ENCODE peak calls at places on chromosomes 12 and 14, in nine cellular contexts. A is stimulated activated CD8-positive, alpha-beta memory T cell treated with anti-CD3 and anti-CD28 coated beads, Interleukin-4, amount 100 ng/mL, for 4 hours; O is EL; X is effector CD4-positive, alpha-beta T cell; E is left cardiac atrium; K is HTR-8/SVneo; C is tibial nerve; J is smooth muscle cell of the brain vasculature; M is pancreas. I is an unnamed sample.

GRCh38 chr12:24226745-24227350 is 277.4 kb upstream of the SOX5 start:
- DNase-seq in J (peak), X (no peak), O (peak), E (peak), K (no peak), M (no peak), C (no peak), A (no peak), I (peak)

GRCh38 chr14:61116369-61116768 is 135.3 kb downstream of the SLC38A6 start:
- DNase-seq in C (no peak), O (no peak), X (no peak), E (no peak), M (no peak), A (no peak), J (no peak), K (no peak), I (no peak)

GRCh38 chr12:93167841-93168492 is 209.8 kb upstream of the NUDT4 start:
- DNase-seq in K (no peak), A (no peak), O (no peak), C (no peak), E (no peak), J (no peak), M (no peak), X (no peak), I (peak)

GRCh38 chr14:70664698-70665447 is 23.2 kb downstream of the TTC9 start:
- DNase-seq in J (no peak), K (no peak), M (no peak), A (no peak), O (no peak), C (no peak), X (no peak), E (no peak), I (no peak)

GRCh38 chr14:104109121-104109541 is 23.6 kb downstream of the ASPG start:
- DNase-seq in A (no peak), O (no peak), J (no peak), E (peak), C (no peak), M (no peak), X (no peak), K (no peak), I (no peak)

GRCh38 chr12:86170051-86170450 is 86.1 kb downstream of the MGAT4C start:
- DNase-seq in E (no peak), K (no peak), O (no peak), C (no peak), A (no peak), M (no peak), X (no peak), J (no peak), I (no peak)

GRCh38 chr12:3152892-3153291 is 75.7 kb downstream of the TSPAN9 start:
- DNase-seq in M (no peak), E (no peak), C (no peak), A (no peak), O (no peak), J (no peak), K (no peak), X (no peak), I (peak)

GRCh38 chr12:103517161-103517560 is 21.4 kb upstream of the C12orf42 start:
- DNase-seq in J (no peak), X (no peak), O (no peak), M (no peak), K (no peak), C (no peak), A (no peak), E (no peak), I (no peak)

GRCh38 chr14:93033983-93034670 is 81.6 kb downstream of the ITPK1 start:
- DNase-seq in K (peak), A (peak), C (no peak), X (peak), M (no peak), E (no peak), J (no peak), O (no peak), I (no peak)

GRCh38 chr12:57001448-57001906 is 4.9 kb downstream of the ZBTB39 start:
- DNase-seq in A (peak), X (peak), C (peak), O (peak), K (peak), E (peak), J (no peak), M (peak), I (peak)

GRCh38 chr12:50326636-50327284 is 43.4 kb upstream of the LIMA1 start:
- DNase-seq in C (peak), J (peak), X (no peak), E (no peak), A (no peak), O (peak), M (peak), K (no peak), I (peak)

GRCh38 chr12:75939016-75939642 is 92.4 kb downstream of the PHLDA1 start:
- DNase-seq in C (no peak), O (no peak), J (no peak), K (no peak), E (no peak), M (no peak), X (no peak), A (no peak), I (peak)

GRCh38 chr12:117489671-117490070 is 128.2 kb upstream of the NOS1 start:
- DNase-seq in C (no peak), J (no peak), A (no peak), M (no peak), K (no peak), E (no peak), X (no peak), O (no peak), I (no peak)

GRCh38 chr14:75604979-75605825 is 26.8 kb downstream of the FLVCR2 start:
- DNase-seq in K (no peak), J (peak), X (no peak), M (no peak), O (no peak), A (no peak), E (peak), C (peak), I (peak)

GRCh38 chr12:132185698-132186097 is 41.4 kb downstream of the NOC4L start:
- DNase-seq in C (no peak), A (no peak), K (no peak), O (no peak), M (no peak), J (no peak), E (no peak), X (peak), I (no peak)

GRCh38 chr12:108317303-108318283 is 21.5 kb downstream of the CMKLR1 start:
- DNase-seq in M (no peak), A (no peak), J (no peak), C (no peak), E (no peak), K (no peak), O (no peak), X (no peak), I (no peak)

GRCh38 chr14:36238666-36239363 is 62.3 kb upstream of the PTCSC3 start:
- DNase-seq in K (peak), C (no peak), M (no peak), A (no peak), X (no peak), J (no peak), E (no peak), O (peak), I (no peak)

GRCh38 chr12:42960087-42960527 is 370.6 kb upstream of the PRICKLE1 start:
- DNase-seq in C (no peak), X (no peak), E (no peak), O (peak), A (no peak), J (no peak), K (no peak), M (no peak), I (peak)

GRCh38 chr14:22691171-22691570 is 47.0 kb upstream of the OR6J1 start:
- DNase-seq in O (peak), K (no peak), C (no peak), J (no peak), E (no peak), M (no peak), X (no peak), A (no peak), I (peak)

GRCh38 chr14:99946652-99947489 is 118.4 kb upstream of the EVL start:
- DNase-seq in O (peak), C (no peak), A (peak), X (peak), M (no peak), J (no peak), K (peak), E (no peak), I (peak)

I was measured in endothelial cell of umbilical vein.